ENCODE peak calls at places on chromosomes 11 and 22, in five cellular contexts. One of them, this sample, is unnamed.

GRCh38 chr22:39173787-39174497 is 21.5 kb upstream of the CBX7 start:
- DNase-seq in COR-L47: no peak
- DNase-seq in astrocyte of the spinal cord: no peak
- DNase-seq in H54: no peak
- DNase-seq in AG08395: no peak
- DNase-seq in this sample: no peak

GRCh38 chr11:62922653-62923371 is 1.6 kb upstream of the CHRM1 start:
- DNase-seq in COR-L47: no peak
- DNase-seq in astrocyte of the spinal cord: no peak
- DNase-seq in H54: no peak
- DNase-seq in AG08395: no peak
- DNase-seq in this sample: no peak

GRCh38 chr11:128575174-128575955 is 12.0 kb downstream of the ETS1 start:
- DNase-seq in COR-L47: no peak
- DNase-seq in astrocyte of the spinal cord: no peak
- DNase-seq in H54: no peak
- DNase-seq in AG08395: no peak
- DNase-seq in this sample: no peak

GRCh38 chr22:47195156-47195675 is 432.8 kb downstream of the TBC1D22A start:
- DNase-seq in COR-L47: no peak
- DNase-seq in astrocyte of the spinal cord: no peak
- DNase-seq in H54: no peak
- DNase-seq in AG08395: no peak
- DNase-seq in this sample: peak

GRCh38 chr11:19506803-19507466 is 205.7 kb upstream of the NAV2 start:
- DNase-seq in COR-L47: no peak
- DNase-seq in astrocyte of the spinal cord: no peak
- DNase-seq in H54: no peak
- DNase-seq in AG08395: no peak
- DNase-seq in this sample: no peak

GRCh38 chr11:31800398-31801265 is 10.5 kb downstream of the PAX6 start:
- DNase-seq in COR-L47: no peak
- DNase-seq in astrocyte of the spinal cord: no peak
- DNase-seq in H54: no peak
- DNase-seq in AG08395: no peak
- DNase-seq in this sample: no peak

GRCh38 chr11:11579012-11579755 is 42.6 kb downstream of the GALNT18 start:
- DNase-seq in COR-L47: peak
- DNase-seq in astrocyte of the spinal cord: no peak
- DNase-seq in H54: no peak
- DNase-seq in AG08395: no peak
- DNase-seq in this sample: no peak

GRCh38 chr11:61075891-61076290 is 26.4 kb upstream of the CD5 start:
- DNase-seq in COR-L47: no peak
- DNase-seq in astrocyte of the spinal cord: peak
- DNase-seq in H54: peak
- DNase-seq in AG08395: peak
- DNase-seq in this sample: no peak

GRCh38 chr11:1089738-1090599 is 15.3 kb downstream of the MUC2 start:
- DNase-seq in COR-L47: no peak
- DNase-seq in astrocyte of the spinal cord: no peak
- DNase-seq in H54: no peak
- DNase-seq in AG08395: no peak
- DNase-seq in this sample: no peak

GRCh38 chr11:120031612-120032600 is 106.0 kb downstream of the TRIM29 start:
- DNase-seq in COR-L47: no peak
- DNase-seq in astrocyte of the spinal cord: no peak
- DNase-seq in H54: no peak
- DNase-seq in AG08395: no peak
- DNase-seq in this sample: no peak

GRCh38 chr22:48692734-48693376 is 1134.8 kb downstream of the BRD1 start:
- DNase-seq in COR-L47: no peak
- DNase-seq in astrocyte of the spinal cord: no peak
- DNase-seq in H54: no peak
- DNase-seq in AG08395: no peak
- DNase-seq in this sample: peak

GRCh38 chr22:21866821-21867527 is 471 bp downstream of the MAPK1 start:
- DNase-seq in COR-L47: no peak
- DNase-seq in astrocyte of the spinal cord: no peak
- DNase-seq in H54: peak
- DNase-seq in AG08395: no peak
- DNase-seq in this sample: no peak

GRCh38 chr11:118142809-118143208 is 9.8 kb downstream of the SCN4B start:
- DNase-seq in COR-L47: no peak
- DNase-seq in astrocyte of the spinal cord: no peak
- DNase-seq in H54: no peak
- DNase-seq in AG08395: no peak
- DNase-seq in this sample: no peak

GRCh38 chr11:105862736-105863367 is 159.2 kb downstream of the MSANTD4 start:
- DNase-seq in COR-L47: peak
- DNase-seq in astrocyte of the spinal cord: peak
- DNase-seq in H54: no peak
- DNase-seq in AG08395: peak
- DNase-seq in this sample: no peak

GRCh38 chr22:49958462-49958921 is 2.1 kb upstream of the PIM3 start:
- DNase-seq in COR-L47: no peak
- DNase-seq in astrocyte of the spinal cord: no peak
- DNase-seq in H54: no peak
- DNase-seq in AG08395: no peak
- DNase-seq in this sample: no peak

GRCh38 chr11:35649984-35650383 is 12.6 kb upstream of the TRIM44 start:
- DNase-seq in COR-L47: no peak
- DNase-seq in astrocyte of the spinal cord: peak
- DNase-seq in H54: no peak
- DNase-seq in AG08395: peak
- DNase-seq in this sample: no peak

This sample was measured in tibial nerve.